ENCODE peak calls at places on chromosomes 2 and 18, in five cellular contexts. I, H, Q, X and O are unnamed samples.

GRCh38 chr2:109369671-109370191 is 240.7 kb downstream of the SH3RF3 start:
- DNase-seq in I (no peak), X (peak; percentile 25), H (no peak), Q (no peak), O (no peak)

GRCh38 chr2:121293450-121294325 is 8.7 kb upstream of the TFCP2L1 start:
- DNase-seq in H (no peak), Q (no peak), X (peak; percentile 78), I (no peak), O (peak; percentile 18)

GRCh38 chr2:130336877-130337734 is 5.6 kb upstream of the IMP4 start:
- DNase-seq in H (peak; percentile 40), Q (no peak), I (peak; percentile 76), X (peak; percentile 79), O (no peak)

GRCh38 chr18:38606841-38607240 is 1041.2 kb upstream of the CELF4 start:
- DNase-seq in I (no peak), Q (no peak), H (no peak), X (no peak), O (no peak)

GRCh38 chr18:48320639-48320945 is 88.6 kb downstream of the ZBTB7C start:
- DNase-seq in I (no peak), X (no peak), Q (peak; percentile 86), H (no peak), O (no peak)

GRCh38 chr2:42801388-42801787 is 9.0 kb upstream of the HAAO start:
- DNase-seq in I (no peak), X (no peak), H (no peak), Q (peak; percentile 62), O (no peak)

GRCh38 chr2:172710584-172711024 is 25.0 kb upstream of the RAPGEF4 start:
- DNase-seq in X (no peak), Q (peak; percentile 92), H (peak; percentile 44), I (peak; percentile 58), O (no peak)

GRCh38 chr2:75641587-75641986 is 5.0 kb upstream of the MRPL19 start:
- DNase-seq in I (no peak), X (no peak), H (no peak), Q (no peak), O (no peak)

GRCh38 chr2:191696001-191696400 is 18.1 kb downstream of the NABP1 start:
- DNase-seq in X (no peak), I (no peak), Q (peak; percentile 96), H (no peak), O (no peak)

GRCh38 chr2:86477349-86477748 is 36.2 kb downstream of the KDM3A start:
- DNase-seq in H (no peak), I (no peak), X (no peak), Q (no peak), O (no peak)

GRCh38 chr2:1849450-1849849 is 105.1 kb upstream of the PXDN start:
- DNase-seq in H (no peak), I (no peak), Q (no peak), X (peak; percentile 52), O (no peak)